ENCODE peak calls at places on chromosomes 13 and 19, in eight cellular contexts. E is AG09319, C is aorta, R is heart right ventricle, G is H4, L is NCI-H510A treated with DMSO at 0.1 percent for 48 hours, K is psoas muscle, Q is DMS153. J is an unnamed sample.

GRCh38 chr13:46369506-46370268 is 17.4 kb downstream of the RUBCNL start:
- DNase-seq in E (no peak), C (no peak), R (no peak), G (peak), L (no peak), K (no peak), Q (no peak), J (no peak)

GRCh38 chr19:55467236-55468053 is 2.9 kb upstream of the C19orf85 start:
- DNase-seq in E (peak), C (peak), R (peak), G (no peak), L (peak), K (peak), Q (no peak), J (peak)

GRCh38 chr19:15563325-15563794 is 51.7 kb upstream of the CYP4F8 start:
- DNase-seq in E (no peak), C (peak), R (no peak), G (peak), L (no peak), K (no peak), Q (peak), J (no peak)

GRCh38 chr13:61463027-61463426 is 47.4 kb upstream of the PCDH20 start:
- DNase-seq in E (no peak), C (no peak), R (no peak), G (no peak), L (peak), K (no peak), Q (peak), J (no peak)

GRCh38 chr13:35699181-35699580 is 222.7 kb upstream of the MAB21L1 start:
- DNase-seq in E (no peak), C (no peak), R (no peak), G (no peak), L (no peak), K (peak), Q (no peak), J (no peak)

GRCh38 chr13:107057028-107057427 is 489.1 kb upstream of the ARGLU1 start:
- DNase-seq in E (no peak), C (no peak), R (no peak), G (no peak), L (no peak), K (no peak), Q (no peak), J (no peak)

GRCh38 chr19:2016041-2016807 is 710 bp upstream of the BTBD2 start:
- DNase-seq in E (peak), C (peak), R (peak), G (peak), L (peak), K (peak), Q (peak), J (peak)

GRCh38 chr13:109145631-109146030 is 516.2 kb downstream of the MYO16 start:
- DNase-seq in E (no peak), C (no peak), R (peak), G (peak), L (peak), K (no peak), Q (peak), J (peak)

GRCh38 chr19:41355802-41356201 is 2.1 kb upstream of the TGFB1 start:
- DNase-seq in E (no peak), C (no peak), R (no peak), G (no peak), L (no peak), K (no peak), Q (no peak), J (no peak)

GRCh38 chr19:3665681-3666544 is 34.4 kb downstream of the PIP5K1C start:
- DNase-seq in E (no peak), C (peak), R (peak), G (no peak), L (no peak), K (peak), Q (no peak), J (peak)

GRCh38 chr19:5539431-5539833 is 28.3 kb downstream of the TINCR start:
- DNase-seq in E (no peak), C (no peak), R (peak), G (no peak), L (no peak), K (no peak), Q (no peak), J (peak)

GRCh38 chr19:7492142-7493055 is 3.6 kb upstream of the PEX11G start:
- DNase-seq in E (no peak), C (no peak), R (no peak), G (peak), L (no peak), K (no peak), Q (no peak), J (no peak)

GRCh38 chr19:30406220-30406944 is 34.2 kb downstream of the ZNF536 start:
- DNase-seq in E (no peak), C (no peak), R (peak), G (peak), L (no peak), K (no peak), Q (no peak), J (peak)

GRCh38 chr19:29303035-29303706 is 90.2 kb upstream of the UQCRFS1 start:
- DNase-seq in E (no peak), C (peak), R (no peak), G (no peak), L (no peak), K (no peak), Q (no peak), J (no peak)

GRCh38 chr19:14555918-14556661 is 15.8 kb downstream of the NDUFB7 start:
- DNase-seq in E (no peak), C (no peak), R (no peak), G (peak), L (no peak), K (no peak), Q (no peak), J (no peak)

GRCh38 chr13:33349996-33350826 is 64.7 kb upstream of the STARD13 start:
- DNase-seq in E (no peak), C (peak), R (peak), G (no peak), L (no peak), K (peak), Q (no peak), J (peak)

GRCh38 chr13:43285891-43286602 is 262.7 kb downstream of the DNAJC15 start:
- DNase-seq in E (no peak), C (no peak), R (no peak), G (no peak), L (no peak), K (no peak), Q (no peak), J (peak)

GRCh38 chr13:97574926-97575325 is 141.0 kb downstream of the RAP2A start:
- DNase-seq in E (no peak), C (no peak), R (peak), G (peak), L (no peak), K (no peak), Q (no peak), J (no peak)

GRCh38 chr13:42532561-42533335 is 41.2 kb upstream of the TNFSF11 start:
- DNase-seq in E (no peak), C (no peak), R (no peak), G (no peak), L (no peak), K (no peak), Q (no peak), J (no peak)

GRCh38 chr19:44548736-44549135 is 19.3 kb upstream of the CEACAM20 start:
- DNase-seq in E (no peak), C (no peak), R (no peak), G (peak), L (no peak), K (no peak), Q (no peak), J (no peak)

J was measured in retina.